ENCODE peak calls at places on chromosomes 13 and 19, in six cellular contexts. L is tibial artery, Y is endodermal cell, Z is ovary, M is colonic mucosa, D is pancreas. P is an unnamed sample.

GRCh38 chr19:46428278-46429141 is at the start of gene PNMA8C:
- DNase-seq in D (peak; percentile 85), Y (peak; percentile 92), M (no peak), L (peak; percentile 62), Z (peak; percentile 77), P (peak; percentile 50)

GRCh38 chr13:29081036-29081435 is 260.9 kb downstream of the MTUS2 start:
- DNase-seq in Y (no peak), L (no peak), D (no peak), Z (no peak), M (no peak), P (no peak)

GRCh38 chr19:1266116-1266817 is 2.9 kb upstream of the CIRBP start:
- DNase-seq in Z (peak; percentile 90), Y (peak; percentile 95), M (peak; percentile 95), L (peak; percentile 73), D (peak; percentile 93), P (peak; percentile 89)

GRCh38 chr19:49638360-49638759 is 1.6 kb downstream of the RRAS start:
- DNase-seq in L (no peak), Z (no peak), Y (peak; percentile 72), D (peak; percentile 38), M (peak; percentile 42), P (no peak)

GRCh38 chr19:46426506-46427162 is 2.1 kb downstream of the PNMA8C start:
- DNase-seq in D (peak; percentile 96), Z (peak; percentile 92), M (peak; percentile 54), Y (peak; percentile 95), L (peak; percentile 67), P (peak; percentile 55)

GRCh38 chr19:4971424-4971793 is 2.5 kb downstream of the KDM4B start:
- DNase-seq in Z (peak; percentile 65), L (peak; percentile 47), M (peak; percentile 76), D (no peak), Y (peak; percentile 89), P (peak; percentile 38)

GRCh38 chr19:18469245-18470107 is 31.5 kb upstream of the ISYNA1 start:
- DNase-seq in D (peak; percentile 85), M (peak; percentile 73), Y (peak; percentile 93), Z (peak; percentile 79), L (no peak), P (peak; percentile 72)

GRCh38 chr13:36293497-36293896 is 4.1 kb downstream of the CCDC169 start:
- DNase-seq in Y (no peak), D (no peak), M (no peak), L (no peak), Z (no peak), P (no peak)

GRCh38 chr13:43469791-43470190 is 317.0 kb downstream of the ENOX1 start:
- DNase-seq in L (no peak), D (no peak), Z (no peak), Y (no peak), M (no peak), P (no peak)

GRCh38 chr13:51045450-51045849 is 65.6 kb downstream of the C13orf42 start:
- DNase-seq in L (no peak), D (no peak), Y (peak; percentile 44), Z (no peak), M (no peak), P (no peak)

DNA sequence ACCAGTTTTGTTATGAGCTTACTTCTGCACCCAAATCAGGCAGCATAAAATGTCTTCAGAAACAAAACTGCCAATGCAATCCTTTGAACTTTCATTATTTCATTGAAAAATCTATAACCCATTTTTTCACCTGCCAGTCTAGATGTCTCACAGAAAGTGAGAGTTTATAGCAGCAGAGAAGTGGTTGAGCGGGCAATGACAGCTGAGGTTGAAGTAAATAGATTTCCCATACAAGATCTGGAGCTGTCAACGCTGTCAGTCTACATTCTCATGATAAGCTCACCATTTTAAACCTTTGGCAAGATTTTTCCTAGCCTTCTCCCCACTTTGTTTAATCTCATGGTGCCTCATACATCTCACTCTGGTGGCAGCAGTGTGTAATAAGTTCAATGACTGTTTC is 1144.9 kb upstream of the PCDH9 start:
- DNase-seq in D (no peak), Z (no peak), L (no peak), Y (no peak), M (no peak), P (no peak)
- H3K9me3 ChIP-seq in D (no peaks in the 10 kb centered on the region), Z (no peaks in the 10 kb centered on the region), L (no peaks in the 10 kb centered on the region), Y (no peaks in the 10 kb centered on the region), M (no peaks in the 10 kb centered on the region), P (no peaks in the 10 kb centered on the region)

GRCh38 chr19:37413243-37414084 is 42.6 kb downstream of the ZNF527 start:
- DNase-seq in Y (no peak), Z (no peak), M (no peak), L (no peak), D (no peak), P (no peak)

DNA sequence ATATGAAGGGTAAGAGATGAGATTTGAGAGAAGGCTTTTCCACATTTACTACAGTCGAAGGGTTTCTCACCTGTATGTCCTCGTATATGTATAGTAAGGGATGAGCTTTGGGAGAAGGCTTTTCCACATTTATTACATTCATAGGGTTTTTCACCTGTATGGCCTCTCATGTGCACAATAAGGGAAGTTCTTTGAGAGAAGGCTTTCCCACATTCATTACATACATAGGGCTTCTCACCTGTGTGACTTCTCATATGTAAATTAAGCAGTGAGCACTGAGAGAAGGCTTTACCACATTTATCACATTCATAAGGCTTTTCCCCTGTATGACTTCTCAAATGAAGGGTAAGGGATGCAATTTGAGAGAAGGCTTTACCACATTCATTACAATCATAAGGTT is 41.8 kb downstream of the ZNF527 start:
- DNase-seq in D (no peak), M (no peak), Y (no peak), Z (no peak), L (no peak), P (no peak)
- H3K9me3 ChIP-seq in D (no peaks in the 10 kb centered on the region), M (peaks cover 13% of the 10 kb centered on the region), Y (peaks cover 97% of the 10 kb centered on the region), Z (peaks cover 42% of the 10 kb centered on the region), L (peaks cover 100% of the 10 kb centered on the region), P (peaks cover 100% of the 10 kb centered on the region)

GRCh38 chr19:20860339-20860738 is 62.7 kb upstream of the ZNF85 start:
- DNase-seq in Y (no peak), D (no peak), Z (no peak), M (no peak), L (no peak), P (no peak)

GRCh38 chr19:20858218-20858617 is 64.8 kb upstream of the ZNF85 start:
- DNase-seq in Z (no peak), M (no peak), L (no peak), D (no peak), Y (peak; percentile 46), P (no peak)

GRCh38 chr19:20858861-20859260 is 64.2 kb upstream of the ZNF85 start:
- DNase-seq in D (no peak), M (no peak), Y (peak; percentile 69), L (no peak), Z (no peak), P (no peak)

DNA sequence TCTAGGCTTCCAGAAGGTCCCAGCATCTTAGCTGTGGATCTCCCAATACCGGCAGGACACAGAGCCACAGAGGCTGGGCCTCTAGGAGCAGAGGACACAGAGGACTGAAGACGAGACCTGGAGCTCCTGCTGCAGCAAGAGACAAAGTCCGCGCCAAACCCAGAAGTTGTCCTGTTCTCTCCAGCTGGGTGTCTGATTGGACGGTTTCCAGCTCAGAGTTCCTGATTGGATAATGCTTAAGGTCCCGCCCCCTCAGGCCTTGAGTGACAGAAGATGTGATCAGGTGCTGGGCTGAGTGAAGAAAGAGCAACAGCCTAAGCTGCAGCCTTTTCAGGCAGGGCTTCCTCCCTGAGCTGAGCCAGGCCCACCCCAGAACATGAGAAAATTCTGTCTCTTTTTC is 59.9 kb upstream of the ZNF85 start:
- DNase-seq in M (no peak), Y (no peak), Z (no peak), L (no peak), D (no peak), P (no peak)
- H3K9me3 ChIP-seq in M (no peaks in the 10 kb centered on the region), Y (peaks cover 57% of the 10 kb centered on the region), Z (no peaks in the 10 kb centered on the region), L (peaks cover 9% of the 10 kb centered on the region), D (no peaks in the 10 kb centered on the region), P (peaks cover 68% of the 10 kb centered on the region)

GRCh38 chr19:15869109-15869555 is 28.7 kb downstream of the CYP4F2 start:
- DNase-seq in Y (peak; percentile 50), Z (no peak), L (peak; percentile 24), D (no peak), M (peak; percentile 42), P (peak; percentile 42)
- H3K9me3 ChIP-seq in Y (peaks cover 35% of the 10 kb centered on the region), Z (no peaks in the 10 kb centered on the region), L (no peaks in the 10 kb centered on the region), D (no peaks in the 10 kb centered on the region), M (no peaks in the 10 kb centered on the region), P (no peaks in the 10 kb centered on the region)

GRCh38 chr19:9306443-9306842 is 3.2 kb downstream of the ZNF699 start:
- DNase-seq in D (no peak), Y (no peak), M (no peak), L (no peak), Z (no peak), P (no peak)
- H3K9me3 ChIP-seq in D (no peaks in the 10 kb centered on the region), Y (peaks cover 39% of the 10 kb centered on the region), M (peaks cover 3% of the 10 kb centered on the region), L (peaks cover 25% of the 10 kb centered on the region), Z (peaks cover 29% of the 10 kb centered on the region), P (peaks cover 41% of the 10 kb centered on the region)

GRCh38 chr13:104389722-104390121 is 1323.5 kb upstream of the SLC10A2 start:
- DNase-seq in Y (no peak), Z (no peak), D (no peak), L (no peak), M (no peak), P (no peak)

GRCh38 chr13:104382941-104383340 is 1316.7 kb upstream of the SLC10A2 start:
- DNase-seq in D (no peak), L (no peak), M (no peak), Z (no peak), Y (no peak), P (no peak)

GRCh38 chr13:104387514-104387913 is 1321.3 kb upstream of the SLC10A2 start:
- DNase-seq in D (no peak), Y (no peak), Z (no peak), L (no peak), M (no peak), P (no peak)

DNA sequence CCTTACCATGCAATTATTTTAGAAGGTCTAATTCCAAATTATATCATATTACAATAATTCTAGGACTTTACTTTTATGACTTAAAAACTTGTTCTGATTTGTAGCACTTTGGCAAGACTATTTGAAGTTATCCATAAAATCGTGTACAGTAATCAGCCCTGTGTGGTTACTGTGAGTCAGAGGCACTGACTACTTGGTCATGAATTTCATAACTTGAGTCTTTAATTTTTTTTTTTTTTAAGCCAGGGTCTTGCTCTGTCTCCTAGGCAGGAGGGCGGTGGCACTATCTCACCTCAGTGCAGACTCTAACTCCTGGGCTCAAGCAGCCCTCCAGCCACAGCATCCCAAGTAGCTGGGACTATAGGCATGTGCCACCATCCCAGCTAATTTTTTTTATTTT is 1319.2 kb upstream of the SLC10A2 start:
- DNase-seq in Y (no peak), L (no peak), Z (no peak), D (no peak), M (no peak), P (no peak)
- H3K9me3 ChIP-seq in Y (peaks cover 38% of the 10 kb centered on the region), L (no peaks in the 10 kb centered on the region), Z (no peaks in the 10 kb centered on the region), D (no peaks in the 10 kb centered on the region), M (no peaks in the 10 kb centered on the region), P (peaks cover 12% of the 10 kb centered on the region)

GRCh38 chr19:30183807-30184490 is 188.2 kb upstream of the ZNF536 start:
- DNase-seq in M (no peak), Z (no peak), L (no peak), Y (no peak), D (no peak), P (no peak)
- H3K9me3 ChIP-seq in M (no peaks in the 10 kb centered on the region), Z (no peaks in the 10 kb centered on the region), L (peaks cover 33% of the 10 kb centered on the region), Y (peaks cover 40% of the 10 kb centered on the region), D (no peaks in the 10 kb centered on the region), P (peaks cover 69% of the 10 kb centered on the region)

GRCh38 chr19:53471916-53472315 is 4.4 kb downstream of the ZNF813 start:
- DNase-seq in Z (no peak), Y (no peak), D (no peak), L (no peak), M (no peak), P (no peak)
- H3K9me3 ChIP-seq in Z (peaks cover 9% of the 10 kb centered on the region), Y (peaks cover 16% of the 10 kb centered on the region), D (no peaks in the 10 kb centered on the region), L (peaks cover 31% of the 10 kb centered on the region), M (no peaks in the 10 kb centered on the region), P (peaks cover 50% of the 10 kb centered on the region)

P was measured in stomach.